ENCODE peak calls at places on chromosomes 5 and 9, in six cellular contexts. F is heart left ventricle, M is GM20000, D is HCT116, I is K562, J is dorsolateral prefrontal cortex. L is an unnamed sample.

GRCh38 chr9:94916956-94917355 is 190.5 kb downstream of the AOPEP start:
- DNase-seq in F (no peak), M (no peak), D (no peak), I (no peak), J (no peak), L (no peak)

GRCh38 chr9:69165581-69165980 is 8.5 kb upstream of the TJP2 start:
- DNase-seq in F (no peak), M (no peak), D (no peak), I (no peak), J (no peak), L (no peak)

GRCh38 chr9:136625101-136626065 is 37.3 kb upstream of the EGFL7 start:
- DNase-seq in F (peak; percentile 93), M (no peak), D (no peak), I (peak; percentile 47), J (no peak), L (no peak)

GRCh38 chr9:113505963-113506624 is 42.6 kb downstream of the RGS3 start:
- DNase-seq in F (no peak), M (no peak), D (no peak), I (no peak), J (no peak), L (no peak)

GRCh38 chr5:154236459-154237375 is 46.2 kb downstream of the GALNT10 start:
- DNase-seq in F (no peak), M (peak; percentile 23), D (no peak), I (no peak), J (no peak), L (no peak)

GRCh38 chr5:177469061-177469628 is 4.3 kb downstream of the DBN1 start:
- DNase-seq in F (peak; percentile 79), M (peak; percentile 38), D (no peak), I (peak; percentile 43), J (peak; percentile 64), L (no peak)

GRCh38 chr9:93065321-93065720 is 6.8 kb downstream of the SUSD3 start:
- DNase-seq in F (no peak), M (no peak), D (no peak), I (no peak), J (no peak), L (no peak)

GRCh38 chr5:167652690-167653089 is 638.8 kb upstream of the WWC1 start:
- DNase-seq in F (no peak), M (no peak), D (no peak), I (no peak), J (no peak), L (no peak)

GRCh38 chr5:90169078-90169477 is 240.5 kb downstream of the CETN3 start:
- DNase-seq in F (peak; percentile 34), M (no peak), D (no peak), I (no peak), J (no peak), L (no peak)

GRCh38 chr5:148091991-148092964 is 28.5 kb downstream of the SPINK5 start:
- DNase-seq in F (no peak), M (no peak), D (no peak), I (no peak), J (no peak), L (no peak)

GRCh38 chr5:54195701-54196100 is 114.7 kb downstream of the ARL15 start:
- DNase-seq in F (no peak), M (no peak), D (no peak), I (no peak), J (no peak), L (no peak)

GRCh38 chr5:89473196-89473595 is 590.2 kb upstream of the MEF2C start:
- DNase-seq in F (no peak), M (no peak), D (no peak), I (no peak), J (no peak), L (no peak)

GRCh38 chr5:14675865-14676300 is 11.4 kb downstream of the OTULIN start:
- DNase-seq in F (no peak), M (peak; percentile 32), D (no peak), I (no peak), J (no peak), L (no peak)

GRCh38 chr9:5817776-5818336 is 15.1 kb downstream of the ERMP1 start:
- DNase-seq in F (no peak), M (no peak), D (peak; percentile 53), I (no peak), J (no peak), L (no peak)

GRCh38 chr5:151740958-151741373 is 17.5 kb downstream of the ATOX1 start:
- DNase-seq in F (no peak), M (no peak), D (no peak), I (no peak), J (no peak), L (no peak)

GRCh38 chr9:37715991-37716505 is 37.6 kb upstream of the TRMT10B start:
- DNase-seq in F (no peak), M (no peak), D (no peak), I (no peak), J (no peak), L (no peak)

GRCh38 chr5:143404416-143405062 is 1.1 kb upstream of the NR3C1 start:
- DNase-seq in F (peak; percentile 85), M (peak; percentile 77), D (no peak), I (peak; percentile 72), J (peak; percentile 57), L (peak; percentile 47)

GRCh38 chr9:77897292-77897691 is 134.3 kb downstream of the GNAQ start:
- DNase-seq in F (no peak), M (no peak), D (no peak), I (no peak), J (no peak), L (no peak)
- TF ChIP-seq CTCF in F (no peak), M (no peak), D (peak; percentile 42), I (peak; percentile 24), J (peak; percentile 19), L (peak; percentile 44)

GRCh38 chr5:141393267-141393666 is 834 bp downstream of the PCDHGA8 start:
- DNase-seq in F (no peak), M (no peak), D (no peak), I (no peak), J (no peak), L (no peak)

GRCh38 chr5:141398608-141399007 is 861 bp downstream of the PCDHGB5 start:
- DNase-seq in F (no peak), M (no peak), D (no peak), I (no peak), J (no peak), L (no peak)

GRCh38 chr5:141388661-141389060 is 1.2 kb downstream of the PCDHGB4 start:
- DNase-seq in F (no peak), M (no peak), D (no peak), I (no peak), J (no peak), L (no peak)

GRCh38 chr5:141389153-141390042 is 1.9 kb downstream of the PCDHGB4 start:
- DNase-seq in F (no peak), M (no peak), D (no peak), I (no peak), J (no peak), L (no peak)

GRCh38 chr5:141392429-141393198 is at the start of gene PCDHGA8:
- DNase-seq in F (no peak), M (no peak), D (peak; percentile 21), I (no peak), J (no peak), L (no peak)
- TF ChIP-seq CTCF in F (no peak), M (no peak), D (peak; percentile 53), I (peak; percentile 43), J (no peak), L (no peak)

GRCh38 chr5:162209005-162209605 is 141.5 kb downstream of the GABRG2 start:
- DNase-seq in F (no peak), M (peak; percentile 41), D (peak; percentile 24), I (no peak), J (no peak), L (peak; percentile 69)
- TF ChIP-seq CTCF in F (no peak), M (peak; percentile 56), D (peak; percentile 56), I (no peak), J (peak; percentile 59), L (no peak)

DNA sequence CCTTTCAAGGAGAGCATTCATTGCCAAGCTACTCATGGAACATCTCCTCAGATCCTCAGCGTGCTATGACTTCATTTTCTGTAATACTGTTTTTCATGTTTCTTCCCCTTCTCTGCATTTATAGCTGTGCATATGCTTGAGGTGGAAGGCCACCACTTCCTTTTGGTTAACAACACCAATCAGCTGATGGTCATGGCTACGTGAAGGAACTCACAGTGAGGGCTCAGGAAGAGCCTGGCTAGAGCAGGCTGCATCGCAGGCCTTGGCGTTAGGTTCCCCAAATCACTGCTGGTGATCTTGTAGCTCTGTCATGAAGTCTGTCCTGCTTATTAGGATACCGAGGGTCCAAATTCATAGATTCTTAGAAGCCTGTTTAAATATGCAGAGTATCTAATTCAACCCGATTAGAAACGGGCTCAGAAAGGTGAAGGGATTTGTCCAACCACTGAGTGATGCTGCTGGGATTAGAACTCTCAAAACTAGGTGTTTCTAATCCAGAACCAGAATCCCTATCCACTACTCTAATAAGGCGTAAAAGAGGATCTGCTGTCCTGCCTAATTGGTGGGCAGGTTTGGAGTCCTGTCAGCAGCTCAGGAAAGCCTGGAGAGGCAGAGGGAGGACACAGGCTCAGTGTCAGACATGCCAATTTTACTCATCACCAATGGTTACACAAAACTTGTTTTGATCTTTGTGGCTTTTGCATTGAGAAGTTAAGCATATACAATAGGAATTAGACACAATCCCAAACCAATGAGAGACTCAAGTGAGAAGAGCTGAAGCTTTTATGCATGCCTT is 7.5 kb downstream of the SYK start:
- DNase-seq in F (peak; percentile 38), M (peak; percentile 50), D (no peak), I (no peak), J (no peak), L (no peak)
- TF ChIP-seq CTCF in F (no peak), M (no peak), D (no peak), I (no peak), J (no peak), L (no peak)

GRCh38 chr5:10679336-10679988 is 81.6 kb downstream of the DAP start:
- DNase-seq in F (no peak), M (no peak), D (no peak), I (no peak), J (no peak), L (no peak)

GRCh38 chr5:10681605-10682428 is 79.2 kb downstream of the DAP start:
- DNase-seq in F (no peak), M (no peak), D (no peak), I (no peak), J (no peak), L (no peak)

GRCh38 chr5:10682801-10683525 is 78.1 kb downstream of the DAP start:
- DNase-seq in F (no peak), M (no peak), D (no peak), I (no peak), J (no peak), L (no peak)

GRCh38 chr5:10682429-10682746 is 78.6 kb downstream of the DAP start:
- DNase-seq in F (no peak), M (no peak), D (no peak), I (no peak), J (no peak), L (no peak)

GRCh38 chr5:10680876-10681481 is 80.1 kb downstream of the DAP start:
- DNase-seq in F (no peak), M (no peak), D (no peak), I (no peak), J (no peak), L (no peak)
- TF ChIP-seq CTCF in F (no peak), M (no peak), D (no peak), I (peak; percentile 41), J (no peak), L (no peak)

GRCh38 chr5:12861891-12862290 is 957.6 kb upstream of the CTNND2 start:
- DNase-seq in F (no peak), M (no peak), D (no peak), I (no peak), J (no peak), L (no peak)
- TF ChIP-seq CTCF in F (no peak), M (no peak), D (no peak), I (no peak), J (no peak), L (no peak)

L was measured in endothelial cell.